ENCODE peak calls at places on chromosome 21, in eight cellular contexts. Y is stomach, Z is NB4, D is body of pancreas, I is tibial nerve, C is heart left ventricle, O is transverse colon, R is ovary. P is an unnamed sample.

GRCh38 chr21:16072692-16073091 is 342.9 kb downstream of the USP25 start:
- DNase-seq in R (no peak), D (no peak), O (no peak), Y (no peak), C (no peak), Z (no peak), I (no peak), P (no peak)

GRCh38 chr21:26391166-26391565 is 181.9 kb downstream of the CYYR1 start:
- DNase-seq in Z (no peak), I (no peak), C (no peak), D (no peak), R (no peak), O (no peak), Y (no peak), P (no peak)

GRCh38 chr21:34574984-34575529 is 39.9 kb downstream of the RCAN1 start:
- DNase-seq in C (no peak), D (no peak), I (no peak), R (no peak), O (no peak), Z (no peak), Y (no peak), P (no peak)

GRCh38 chr21:29184047-29184446 is 53.6 kb downstream of the MAP3K7CL start:
- DNase-seq in Z (peak), Y (no peak), R (no peak), C (no peak), D (no peak), O (no peak), I (no peak), P (no peak)

GRCh38 chr21:40047993-40048730 is 180.9 kb downstream of the PCP4 start:
- DNase-seq in O (no peak), C (no peak), Y (no peak), I (no peak), Z (no peak), R (no peak), D (peak), P (peak)

GRCh38 chr21:16269497-16269896 is 539.7 kb downstream of the USP25 start:
- DNase-seq in R (no peak), D (no peak), Z (no peak), I (no peak), Y (no peak), C (no peak), O (no peak), P (no peak)

GRCh38 chr21:27572681-27573080 is 605.8 kb upstream of the ADAMTS5 start:
- DNase-seq in R (no peak), Z (no peak), I (no peak), D (no peak), C (no peak), O (no peak), Y (no peak), P (no peak)

GRCh38 chr21:17921579-17922530 is 102.7 kb upstream of the C21orf91 start:
- DNase-seq in O (no peak), R (no peak), I (no peak), Z (no peak), Y (no peak), D (peak), C (peak), P (peak)

GRCh38 chr21:41147096-41147978 is 20.6 kb upstream of the BACE2 start:
- DNase-seq in Z (no peak), C (no peak), R (no peak), I (no peak), O (no peak), Y (no peak), D (no peak), P (no peak)

GRCh38 chr21:42225571-42226155 is 6.7 kb downstream of the ABCG1 start:
- DNase-seq in O (no peak), Z (no peak), D (no peak), I (no peak), Y (no peak), C (no peak), R (no peak), P (no peak)

GRCh38 chr21:41663805-41664788 is 102.8 kb downstream of the RIPK4 start:
- DNase-seq in I (no peak), D (peak), Z (peak), R (no peak), Y (no peak), O (peak), C (no peak), P (no peak)

GRCh38 chr21:17745086-17745485 is 74.1 kb downstream of the C21orf91 start:
- DNase-seq in I (no peak), D (no peak), O (no peak), Y (no peak), R (no peak), C (no peak), Z (no peak), P (no peak)

GRCh38 chr21:42406846-42407245 is 3.1 kb downstream of the UBASH3A start:
- DNase-seq in D (no peak), Z (no peak), I (no peak), O (no peak), C (no peak), Y (no peak), R (no peak), P (no peak)

GRCh38 chr21:33780631-33781030 is 135.0 kb downstream of the ATP5PO start:
- DNase-seq in Z (no peak), O (no peak), C (no peak), D (no peak), I (no peak), Y (no peak), R (no peak), P (no peak)

GRCh38 chr21:41235214-41235613 is 67.3 kb downstream of the BACE2 start:
- DNase-seq in I (no peak), Z (no peak), O (no peak), D (no peak), R (no peak), Y (no peak), C (no peak), P (no peak)

GRCh38 chr21:31543191-31543590 is 116.3 kb upstream of the SOD1 start:
- DNase-seq in I (peak), R (no peak), C (no peak), Z (no peak), Y (no peak), O (no peak), D (peak), P (no peak)

GRCh38 chr21:30676737-30677136 is 34.1 kb downstream of the KRTAP20-3 start:
- DNase-seq in Z (no peak), D (no peak), Y (no peak), O (no peak), R (no peak), I (no peak), C (no peak), P (no peak)

GRCh38 chr21:25561668-25562641 is 45.3 kb downstream of the MRPL39 start:
- DNase-seq in Y (peak), C (peak), R (peak), I (no peak), O (peak), Z (peak), D (peak), P (peak)

GRCh38 chr21:24369751-24370150 is 1237.5 kb downstream of the MRPL39 start:
- DNase-seq in Y (no peak), D (no peak), O (no peak), R (no peak), Z (no peak), I (no peak), C (no peak), P (no peak)

GRCh38 chr21:33449650-33450049 is 30.1 kb downstream of the TMEM50B start:
- DNase-seq in I (no peak), O (no peak), R (no peak), C (no peak), Z (no peak), Y (no peak), D (no peak), P (no peak)

GRCh38 chr21:42040411-42041180 is 30.4 kb upstream of the ZBTB21 start:
- DNase-seq in D (peak), C (peak), Z (no peak), I (no peak), R (no peak), O (no peak), Y (no peak), P (no peak)

GRCh38 chr21:41204736-41205135 is 36.8 kb downstream of the BACE2 start:
- DNase-seq in I (no peak), D (no peak), Z (no peak), Y (no peak), R (no peak), C (no peak), O (no peak), P (no peak)

GRCh38 chr21:16794944-16795343 is 717.9 kb upstream of the CXADR start:
- DNase-seq in Y (no peak), O (no peak), I (no peak), D (peak), R (peak), Z (no peak), C (no peak), P (peak)

GRCh38 chr21:41868062-41868710 is 11.0 kb downstream of the PRDM15 start:
- DNase-seq in Z (no peak), I (no peak), D (no peak), Y (no peak), C (no peak), O (peak), R (no peak), P (no peak)

DNA sequence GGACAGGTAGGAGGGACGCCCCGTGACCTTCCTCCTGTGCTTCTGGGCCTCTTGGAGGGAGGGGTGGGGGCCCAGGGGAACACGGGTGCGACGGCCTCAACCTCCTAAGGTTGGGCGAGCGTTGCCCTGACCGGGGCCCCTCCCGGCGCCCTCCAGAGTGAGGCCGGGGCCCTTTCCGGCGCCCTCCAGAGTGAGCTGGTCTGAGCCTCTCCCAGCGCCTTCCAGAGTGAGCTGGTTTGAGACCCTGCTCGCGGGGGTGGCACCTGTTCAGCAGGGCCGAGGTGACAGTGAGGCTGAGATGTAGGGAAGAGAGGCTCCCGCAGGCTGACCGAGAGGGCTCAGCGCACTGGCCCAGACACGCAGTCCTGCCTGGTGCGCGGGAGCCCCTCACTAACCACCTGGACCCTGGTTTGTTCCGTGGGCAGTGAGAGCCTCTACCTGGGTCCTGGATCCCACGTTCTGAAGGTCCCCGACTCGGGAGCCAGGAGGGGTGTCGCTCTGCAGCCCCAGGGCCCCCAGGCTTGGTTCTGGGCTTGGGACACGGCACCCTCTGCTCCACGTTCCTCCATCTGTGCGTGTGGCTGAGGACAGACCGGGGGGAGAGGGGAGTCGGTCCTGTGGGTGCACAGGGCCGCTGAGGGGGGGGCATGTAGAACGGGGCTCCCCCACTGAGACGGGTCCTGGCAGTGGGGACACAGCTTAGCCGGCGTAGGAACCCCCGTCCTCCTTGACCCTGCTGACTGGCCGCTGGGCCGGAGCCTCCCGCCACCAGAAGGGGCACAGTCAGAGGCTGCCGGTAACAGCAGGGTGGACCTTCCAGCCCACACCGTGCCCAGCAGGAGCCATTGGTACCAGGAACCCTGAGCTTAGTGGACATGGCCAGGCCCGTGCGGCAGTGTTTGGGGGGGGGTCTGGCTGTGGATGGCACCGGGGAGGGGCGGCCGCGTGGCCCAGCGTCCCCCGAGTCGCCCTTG is 1.5 kb downstream of the COL6A1 start:
- DNase-seq in Y (no peak), C (peak), Z (no peak), D (no peak), O (peak), R (peak), I (no peak), P (no peak)
- TF ChIP-seq POLR2A in Y (no peak), C (no peak), Z (no peak), D (no peak), O (no peak), R (no peak), I (no peak), P (no peak)

DNA sequence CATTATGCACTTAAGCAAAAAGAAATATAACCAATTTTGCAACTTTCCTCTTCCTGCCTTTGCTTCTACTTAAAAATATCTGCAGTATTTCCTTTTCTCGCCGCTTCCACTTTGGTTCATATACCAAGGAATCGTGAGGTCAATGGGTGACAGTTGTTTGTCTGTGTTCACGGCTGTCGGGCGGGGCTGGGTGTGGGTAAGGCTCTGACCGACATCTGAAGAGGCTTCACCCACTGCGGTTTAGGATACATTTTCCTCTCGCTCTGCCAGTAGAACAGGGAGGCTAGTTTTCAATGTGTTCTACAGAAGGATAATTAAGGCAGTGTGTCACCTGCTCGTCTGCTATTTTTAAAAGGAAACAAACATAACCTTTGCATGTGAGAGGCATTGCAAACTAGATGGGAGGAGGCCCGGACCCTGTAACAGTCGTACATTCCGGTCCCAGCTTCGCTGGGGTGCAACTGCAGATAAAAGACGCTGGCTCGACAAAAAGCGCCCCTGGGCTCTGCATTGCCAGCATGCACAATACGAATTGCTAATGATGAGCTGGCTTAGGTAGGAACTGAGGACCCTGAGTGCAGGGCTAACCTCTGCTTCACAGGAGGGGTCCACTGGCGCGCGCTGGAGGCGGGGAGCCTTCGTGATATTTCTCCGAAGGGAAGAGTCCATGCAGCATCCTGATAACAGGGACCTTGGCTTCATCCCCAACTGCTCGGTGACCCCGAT is 8.5 kb upstream of the ERG start:
- DNase-seq in C (no peak), I (no peak), Z (peak), Y (no peak), R (no peak), D (no peak), O (peak), P (no peak)
- H3K4me3 ChIP-seq in C (no peak), I (no peak), Z (no peak), Y (no peak), R (no peak), D (no peak), O (no peak), P (no peak)

GRCh38 chr21:39033878-39034589 is 149.2 kb downstream of the PSMG1 start:
- DNase-seq in I (no peak), D (peak), Z (no peak), C (no peak), O (peak), R (peak), Y (peak), P (no peak)
- TF ChIP-seq POLR2A in I (no peak), D (no peak), Z (no peak), C (no peak), O (peak), R (no peak), Y (no peak), P (no peak)

GRCh38 chr21:36257657-36258056 is 62.3 kb upstream of the MORC3 start:
- DNase-seq in Z (no peak), O (no peak), D (no peak), I (no peak), C (no peak), Y (no peak), R (no peak), P (no peak)

GRCh38 chr21:36250423-36251075 is 69.4 kb upstream of the MORC3 start:
- DNase-seq in I (no peak), R (no peak), Y (no peak), D (no peak), Z (no peak), O (no peak), C (no peak), P (no peak)

GRCh38 chr21:36254106-36254941 is 65.7 kb upstream of the MORC3 start:
- DNase-seq in D (no peak), R (no peak), I (no peak), O (no peak), Y (no peak), C (no peak), Z (no peak), P (no peak)

GRCh38 chr21:36260030-36260787 is 59.8 kb upstream of the MORC3 start:
- DNase-seq in D (peak), Z (peak), C (peak), I (no peak), R (peak), O (peak), Y (peak), P (peak)

GRCh38 chr21:36255650-36256047 is 64.3 kb upstream of the MORC3 start:
- DNase-seq in I (no peak), O (no peak), Z (no peak), Y (no peak), C (no peak), R (no peak), D (no peak), P (no peak)
- H3K4me3 ChIP-seq in I (no peak), O (no peak), Z (no peak), Y (no peak), C (no peak), R (no peak), D (no peak), P (no peak)

DNA sequence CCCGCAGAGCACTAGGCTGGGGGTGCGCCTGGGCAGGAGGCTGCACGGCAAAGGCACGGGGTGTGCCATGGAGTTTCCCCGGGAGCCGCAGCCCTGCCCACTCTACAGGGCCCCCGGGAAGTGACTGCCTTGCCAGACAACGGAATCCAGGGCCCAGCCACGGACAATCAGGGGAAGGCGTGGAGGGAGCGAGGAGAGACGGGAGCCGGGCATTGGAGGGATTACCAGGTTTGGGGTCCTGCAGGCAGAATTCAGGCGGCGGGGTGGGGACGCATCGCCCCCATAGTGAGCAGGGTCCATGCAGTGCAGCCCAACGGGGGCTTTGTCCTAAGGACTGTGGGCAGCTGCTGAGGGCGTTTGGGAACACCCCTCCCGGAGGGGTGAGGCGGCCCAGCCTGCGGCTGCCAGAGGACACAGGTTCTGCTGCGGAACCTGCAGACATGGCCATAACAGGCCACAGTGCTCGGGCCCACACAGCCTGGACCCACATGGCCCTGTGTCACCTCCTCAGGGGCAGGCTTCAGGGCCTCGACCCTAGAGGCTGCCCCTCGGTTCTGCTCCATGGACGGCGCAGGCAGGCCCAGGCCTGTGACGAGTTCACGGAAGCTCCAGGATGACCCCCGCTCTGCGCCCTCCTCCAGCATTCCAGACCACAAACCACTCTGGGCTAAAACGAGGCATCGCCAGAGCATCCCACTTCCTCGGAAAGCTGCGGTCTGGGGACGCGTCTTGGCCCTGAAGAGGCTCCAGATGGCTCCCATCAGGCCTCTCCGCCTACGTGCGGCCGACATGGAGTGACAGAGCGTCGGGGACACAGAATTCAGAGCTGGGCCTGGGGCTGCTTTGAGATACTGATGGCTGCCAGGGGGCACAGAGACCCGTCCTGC is 54.5 kb downstream of the COL6A1 start:
- DNase-seq in I (no peak), Y (no peak), Z (no peak), O (peak), D (peak), C (peak), R (peak), P (no peak)
- TF ChIP-seq POLR2A in I (no peak), Y (no peak), Z (no peak), O (no peak), D (no peak), C (no peak), R (no peak), P (no peak)

DNA sequence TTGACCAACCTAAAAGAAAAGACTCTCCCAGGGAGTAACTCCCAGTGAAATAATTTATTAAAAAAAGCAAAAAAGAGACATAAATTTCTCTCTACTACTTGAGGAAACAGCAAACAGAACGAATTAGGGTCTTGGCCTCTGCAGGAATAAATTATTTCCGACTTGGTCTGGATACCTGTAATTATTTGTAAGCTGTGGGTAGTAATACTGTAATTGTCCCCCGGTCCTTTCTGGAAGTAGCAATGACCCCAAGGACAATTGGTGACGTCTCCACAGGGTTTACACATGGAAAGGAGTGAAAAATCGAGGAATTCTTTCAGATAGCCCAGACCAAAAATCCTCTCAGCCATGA is 3.7 kb upstream of the SIM2 start:
- DNase-seq in O (no peak), Y (no peak), I (no peak), R (no peak), Z (no peak), C (no peak), D (no peak), P (no peak)
- H3K4me3 ChIP-seq in O (no peak), Y (no peak), I (no peak), R (no peak), Z (no peak), C (no peak), D (no peak), P (no peak)

DNA sequence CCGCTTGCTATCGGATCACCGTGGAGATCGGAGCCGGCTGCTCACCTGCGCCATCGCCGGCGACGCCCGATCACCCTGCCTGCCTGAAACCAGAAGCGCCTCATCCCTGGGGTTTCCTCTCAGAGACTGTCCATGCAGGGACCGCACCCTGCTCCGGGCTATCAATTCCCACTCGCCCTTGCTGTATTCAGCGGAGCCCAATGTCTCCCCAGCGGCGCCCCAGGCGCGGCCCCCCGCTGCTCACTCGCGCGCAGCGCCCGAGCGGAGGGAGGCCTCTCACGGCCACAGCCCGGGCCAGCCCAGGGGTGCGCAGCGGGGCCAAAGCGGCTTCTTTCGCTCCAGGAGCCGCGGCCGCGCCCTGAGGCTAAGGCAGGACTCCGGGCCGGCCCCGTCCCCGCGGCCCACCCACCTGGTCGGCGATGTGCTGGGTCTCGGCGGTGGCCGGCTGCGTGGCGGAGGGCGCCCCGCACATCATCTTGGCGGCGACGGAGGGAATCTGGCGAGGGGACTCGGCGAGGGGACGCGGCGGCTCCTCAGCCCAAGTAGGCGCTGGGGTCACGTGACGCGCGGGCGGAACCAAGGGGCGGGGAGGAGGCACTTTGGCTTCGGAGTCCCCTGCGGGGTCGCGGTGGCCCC is at the start of gene CSTB:
- DNase-seq in O (peak), D (peak), C (peak), Z (peak), I (peak), R (peak), Y (peak), P (peak)
- TF ChIP-seq POLR2A in O (peak), D (peak), C (peak), Z (peak), I (peak), R (peak), Y (no peak), P (peak)

GRCh38 chr21:14762734-14763694 is 216.9 kb upstream of the SAMSN1 start:
- DNase-seq in D (no peak), Z (peak), Y (no peak), I (no peak), O (no peak), R (no peak), C (no peak), P (no peak)
- H3K4me3 ChIP-seq in D (no peak), Z (peak), Y (no peak), I (peak), O (no peak), R (no peak), C (peak), P (no peak)

P was measured in adrenal gland.